ENCODE peak calls at places on chromosomes 5 and 9, in five cellular contexts. One of them, this sample, is unnamed. For H3K9me3, the result is how much of the 10 kb centered on the place peaks cover.

GRCh38 chr5:75510417-75510835 is 1.0 kb downstream of the CERT1 start:
- DNase-seq in uterus: no peak
- DNase-seq in HepG2: peak
- DNase-seq in upper lobe of right lung: no peak
- DNase-seq in tibial artery: peak
- DNase-seq in this sample: no peak

GRCh38 chr9:132114102-132114707 is 34.5 kb upstream of the MED27 start:
- DNase-seq in uterus: no peak
- DNase-seq in HepG2: peak
- DNase-seq in upper lobe of right lung: peak
- DNase-seq in tibial artery: peak
- DNase-seq in this sample: peak

GRCh38 chr5:6729400-6730310 is 16.4 kb downstream of the TENT4A start:
- DNase-seq in uterus: no peak
- DNase-seq in HepG2: no peak
- DNase-seq in upper lobe of right lung: peak
- DNase-seq in tibial artery: peak
- DNase-seq in this sample: no peak

GRCh38 chr5:111775224-111775623 is 18.2 kb upstream of the NREP start:
- DNase-seq in uterus: no peak
- DNase-seq in HepG2: no peak
- DNase-seq in upper lobe of right lung: no peak
- DNase-seq in tibial artery: no peak
- DNase-seq in this sample: no peak

GRCh38 chr9:2159521-2160417 is 144.6 kb downstream of the SMARCA2 start:
- DNase-seq in uterus: no peak
- DNase-seq in HepG2: no peak
- DNase-seq in upper lobe of right lung: no peak
- DNase-seq in tibial artery: no peak
- DNase-seq in this sample: no peak

GRCh38 chr9:7234144-7234543 is 476.4 kb downstream of the KDM4C start:
- DNase-seq in uterus: no peak
- DNase-seq in HepG2: peak
- DNase-seq in upper lobe of right lung: no peak
- DNase-seq in tibial artery: no peak
- DNase-seq in this sample: no peak

GRCh38 chr9:33381231-33381791 is 21.1 kb downstream of the AQP7 start:
- DNase-seq in uterus: no peak
- DNase-seq in HepG2: peak
- DNase-seq in upper lobe of right lung: peak
- DNase-seq in tibial artery: peak
- DNase-seq in this sample: no peak

GRCh38 chr9:105171589-105171988 is 72.9 kb upstream of the SLC44A1 start:
- DNase-seq in uterus: no peak
- DNase-seq in HepG2: no peak
- DNase-seq in upper lobe of right lung: no peak
- DNase-seq in tibial artery: no peak
- DNase-seq in this sample: no peak

GRCh38 chr9:137721899-137722298 is 103.1 kb downstream of the EHMT1 start:
- DNase-seq in uterus: no peak
- DNase-seq in HepG2: no peak
- DNase-seq in upper lobe of right lung: no peak
- DNase-seq in tibial artery: no peak
- DNase-seq in this sample: peak

GRCh38 chr9:18018661-18019060 is 439.8 kb downstream of the SH3GL2 start:
- DNase-seq in uterus: no peak
- DNase-seq in HepG2: no peak
- DNase-seq in upper lobe of right lung: no peak
- DNase-seq in tibial artery: no peak
- DNase-seq in this sample: no peak

GRCh38 chr5:156920042-156920860 is 42.8 kb downstream of the TIMD4 start:
- DNase-seq in uterus: no peak
- DNase-seq in HepG2: no peak
- DNase-seq in upper lobe of right lung: no peak
- DNase-seq in tibial artery: no peak
- DNase-seq in this sample: no peak

GRCh38 chr9:81122749-81123148 is 566.6 kb downstream of the TLE1 start:
- DNase-seq in uterus: no peak
- DNase-seq in HepG2: no peak
- DNase-seq in upper lobe of right lung: no peak
- DNase-seq in tibial artery: no peak
- DNase-seq in this sample: no peak

GRCh38 chr5:573976-574375 is 38.2 kb upstream of the CEP72 start:
- DNase-seq in uterus: no peak
- DNase-seq in HepG2: no peak
- DNase-seq in upper lobe of right lung: no peak
- DNase-seq in tibial artery: no peak
- DNase-seq in this sample: no peak

GRCh38 chr9:99373912-99374311 is 151.8 kb downstream of the SEC61B start:
- DNase-seq in uterus: no peak
- DNase-seq in HepG2: no peak
- DNase-seq in upper lobe of right lung: no peak
- DNase-seq in tibial artery: no peak
- DNase-seq in this sample: no peak

GRCh38 chr5:26791021-26791420 is 247.4 kb downstream of the CDH9 start:
- DNase-seq in uterus: no peak
- DNase-seq in HepG2: no peak
- DNase-seq in upper lobe of right lung: no peak
- DNase-seq in tibial artery: no peak
- DNase-seq in this sample: no peak

GRCh38 chr9:133397370-133397769 is 20.4 kb downstream of the REXO4 start:
- DNase-seq in uterus: no peak
- DNase-seq in HepG2: no peak
- DNase-seq in upper lobe of right lung: no peak
- DNase-seq in tibial artery: no peak
- DNase-seq in this sample: no peak

GRCh38 chr9:133603165-133603927 is 5.8 kb downstream of the FAM163B start:
- DNase-seq in uterus: no peak
- DNase-seq in HepG2: no peak
- DNase-seq in upper lobe of right lung: no peak
- DNase-seq in tibial artery: no peak
- DNase-seq in this sample: no peak

GRCh38 chr5:126066795-126067321 is 356.4 kb upstream of the GRAMD2B start:
- DNase-seq in uterus: no peak
- DNase-seq in HepG2: no peak
- DNase-seq in upper lobe of right lung: no peak
- DNase-seq in tibial artery: no peak
- DNase-seq in this sample: no peak

GRCh38 chr5:95406426-95407093 is 15.4 kb downstream of the FAM81B start:
- DNase-seq in uterus: no peak
- DNase-seq in HepG2: no peak
- DNase-seq in upper lobe of right lung: no peak
- DNase-seq in tibial artery: no peak
- DNase-seq in this sample: no peak

GRCh38 chr9:6833518-6834192 is 75.9 kb downstream of the KDM4C start:
- DNase-seq in uterus: no peak
- DNase-seq in HepG2: no peak
- DNase-seq in upper lobe of right lung: no peak
- DNase-seq in tibial artery: no peak
- DNase-seq in this sample: no peak

GRCh38 chr9:97853844-97854695 is 1.0 kb downstream of the FOXE1 start:
- DNase-seq in uterus: no peak
- DNase-seq in HepG2: no peak
- DNase-seq in upper lobe of right lung: peak
- DNase-seq in tibial artery: no peak
- DNase-seq in this sample: peak

GRCh38 chr9:127838375-127839078 is 15.9 kb downstream of the ENG start:
- DNase-seq in uterus: peak
- DNase-seq in HepG2: no peak
- DNase-seq in upper lobe of right lung: peak
- DNase-seq in tibial artery: peak
- DNase-seq in this sample: no peak

GRCh38 chr5:81207009-81207408 is 26.1 kb upstream of the CKMT2 start:
- DNase-seq in uterus: no peak
- DNase-seq in HepG2: no peak
- DNase-seq in upper lobe of right lung: no peak
- DNase-seq in tibial artery: no peak
- DNase-seq in this sample: no peak

GRCh38 chr5:79890119-79890870 is 100.8 kb downstream of the MTX3 start:
- DNase-seq in uterus: no peak
- DNase-seq in HepG2: peak
- DNase-seq in upper lobe of right lung: no peak
- DNase-seq in tibial artery: no peak
- DNase-seq in this sample: no peak

GRCh38 chr5:109324941-109325340 is 84.8 kb downstream of the PJA2 start:
- DNase-seq in uterus: no peak
- DNase-seq in HepG2: no peak
- DNase-seq in upper lobe of right lung: no peak
- DNase-seq in tibial artery: no peak
- DNase-seq in this sample: no peak

GRCh38 chr5:141272906-141273305 is 27.7 kb downstream of the PCDHB15 start:
- DNase-seq in uterus: no peak
- DNase-seq in HepG2: no peak
- DNase-seq in upper lobe of right lung: no peak
- DNase-seq in tibial artery: no peak
- DNase-seq in this sample: no peak
- H3K9me3 ChIP-seq in uterus: half or more
- H3K9me3 ChIP-seq in HepG2: half or more
- H3K9me3 ChIP-seq in upper lobe of right lung: half or more
- H3K9me3 ChIP-seq in tibial artery: half or more
- H3K9me3 ChIP-seq in this sample: under half

DNA sequence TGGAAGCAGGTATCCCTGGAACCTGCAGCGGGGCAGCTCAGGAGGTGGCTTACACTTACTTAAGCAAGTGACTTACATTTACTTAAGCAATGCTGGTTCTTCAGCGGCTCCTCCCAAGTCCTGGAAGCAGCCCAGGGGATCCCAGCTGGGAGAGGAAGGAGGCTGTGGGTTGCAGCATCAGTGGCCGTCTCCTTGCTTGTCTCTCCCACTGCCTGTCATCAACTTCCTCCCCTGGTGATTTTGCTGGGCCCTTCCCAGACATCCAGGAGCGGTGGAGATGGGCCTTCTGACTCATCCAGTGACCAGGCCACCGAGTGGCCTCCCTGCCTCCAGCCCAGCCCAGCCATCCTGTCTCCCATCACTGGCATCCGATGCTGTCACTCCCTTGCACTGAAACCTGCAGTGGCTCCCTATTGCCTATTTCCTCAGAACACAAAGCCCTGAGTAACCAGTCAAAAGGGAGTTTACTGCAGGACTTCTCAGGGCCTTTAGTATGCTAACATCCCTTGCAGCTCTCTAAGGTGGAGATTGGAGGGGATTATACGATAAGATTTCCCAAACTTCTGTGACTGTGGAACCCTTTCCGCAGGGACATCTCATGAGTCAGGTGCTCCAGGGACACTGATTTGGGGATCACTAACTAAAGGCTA is 155.9 kb upstream of the PHYKPL start:
- DNase-seq in uterus: no peak
- DNase-seq in HepG2: no peak
- DNase-seq in upper lobe of right lung: no peak
- DNase-seq in tibial artery: peak
- DNase-seq in this sample: no peak
- H3K9me3 ChIP-seq in uterus: under half
- H3K9me3 ChIP-seq in HepG2: under half
- H3K9me3 ChIP-seq in upper lobe of right lung: under half
- H3K9me3 ChIP-seq in tibial artery: under half
- H3K9me3 ChIP-seq in this sample: under half

GRCh38 chr5:3372289-3372688 is 223.3 kb upstream of the IRX1 start:
- DNase-seq in uterus: no peak
- DNase-seq in HepG2: no peak
- DNase-seq in upper lobe of right lung: no peak
- DNase-seq in tibial artery: no peak
- DNase-seq in this sample: no peak

GRCh38 chr5:3377176-3377575 is 218.5 kb upstream of the IRX1 start:
- DNase-seq in uterus: no peak
- DNase-seq in HepG2: no peak
- DNase-seq in upper lobe of right lung: no peak
- DNase-seq in tibial artery: no peak
- DNase-seq in this sample: no peak

GRCh38 chr5:3375586-3376311 is 219.9 kb upstream of the IRX1 start:
- DNase-seq in uterus: no peak
- DNase-seq in HepG2: no peak
- DNase-seq in upper lobe of right lung: no peak
- DNase-seq in tibial artery: no peak
- DNase-seq in this sample: no peak

GRCh38 chr5:3376611-3377010 is 219.0 kb upstream of the IRX1 start:
- DNase-seq in uterus: no peak
- DNase-seq in HepG2: no peak
- DNase-seq in upper lobe of right lung: no peak
- DNase-seq in tibial artery: no peak
- DNase-seq in this sample: no peak

DNA sequence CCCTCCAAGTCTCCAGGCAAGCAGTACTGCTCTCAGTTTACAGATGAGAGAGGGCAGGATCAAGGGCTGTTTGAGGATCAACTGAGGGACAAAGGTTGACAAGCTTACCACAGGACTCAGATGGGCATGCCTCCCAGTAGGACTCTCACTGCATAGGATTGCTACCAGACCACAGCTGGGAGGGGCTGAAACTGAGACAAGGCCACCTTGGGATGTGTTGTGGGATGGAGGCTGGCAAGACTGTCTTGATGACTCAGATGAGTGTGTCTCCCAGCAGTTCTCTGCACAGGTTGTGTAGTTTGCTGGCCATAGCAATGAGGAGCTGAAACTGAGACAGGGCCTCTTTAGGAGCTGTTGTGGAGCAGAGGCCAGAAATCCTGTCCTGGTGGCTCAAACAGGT is 222.2 kb upstream of the IRX1 start:
- DNase-seq in uterus: no peak
- DNase-seq in HepG2: no peak
- DNase-seq in upper lobe of right lung: no peak
- DNase-seq in tibial artery: no peak
- DNase-seq in this sample: no peak
- H3K9me3 ChIP-seq in uterus: under half
- H3K9me3 ChIP-seq in HepG2: under half
- H3K9me3 ChIP-seq in upper lobe of right lung: under half
- H3K9me3 ChIP-seq in tibial artery: under half
- H3K9me3 ChIP-seq in this sample: under half

GRCh38 chr5:146902471-146902870 is 23.9 kb upstream of the PPP2R2B start:
- DNase-seq in uterus: no peak
- DNase-seq in HepG2: no peak
- DNase-seq in upper lobe of right lung: no peak
- DNase-seq in tibial artery: no peak
- DNase-seq in this sample: no peak
- H3K9me3 ChIP-seq in uterus: under half
- H3K9me3 ChIP-seq in HepG2: under half
- H3K9me3 ChIP-seq in upper lobe of right lung: under half
- H3K9me3 ChIP-seq in tibial artery: under half
- H3K9me3 ChIP-seq in this sample: under half

GRCh38 chr5:180259260-180259611 is 32.6 kb downstream of the MAPK9 start:
- DNase-seq in uterus: no peak
- DNase-seq in HepG2: no peak
- DNase-seq in upper lobe of right lung: no peak
- DNase-seq in tibial artery: no peak
- DNase-seq in this sample: no peak
- H3K9me3 ChIP-seq in uterus: half or more
- H3K9me3 ChIP-seq in HepG2: half or more
- H3K9me3 ChIP-seq in upper lobe of right lung: half or more
- H3K9me3 ChIP-seq in tibial artery: half or more
- H3K9me3 ChIP-seq in this sample: under half

This sample was measured in T-helper 17 cell.